ENCODE peak calls at places on chromosomes 1 and 21, in five cellular contexts. T is stimulated activated CD4-positive, alpha-beta T cell treated with anti-CD3 and anti-CD28 coated beads, Interleukin-2, amount 100 ng/mL, for 48 hours; L is DMS153; Q is SW480; V is brain microvascular endothelial cell. Y is an unnamed sample.

GRCh38 chr1:118223426-118223825 is 38.4 kb upstream of the SPAG17 start:
- DNase-seq in V (peak), T (no peak), L (no peak), Q (peak), Y (no peak)

GRCh38 chr1:177209357-177209756 is 38.6 kb downstream of the BRINP2 start:
- DNase-seq in V (peak), Q (peak), T (no peak), L (peak), Y (no peak)

GRCh38 chr1:210025870-210026269 is 87.9 kb downstream of the SYT14 start:
- DNase-seq in T (no peak), V (no peak), Q (no peak), L (no peak), Y (no peak)

GRCh38 chr1:28887835-28888682 is 26.3 kb upstream of the EPB41 start:
- DNase-seq in V (no peak), T (no peak), Q (no peak), L (peak), Y (no peak)

GRCh38 chr1:93519196-93519825 is 71.4 kb downstream of the FNBP1L start:
- DNase-seq in V (peak), L (no peak), T (no peak), Q (peak), Y (no peak)

GRCh38 chr1:6222644-6223043 is 13.1 kb downstream of the ICMT start:
- DNase-seq in L (no peak), T (no peak), V (no peak), Q (no peak), Y (no peak)

GRCh38 chr1:231779081-231779480 is 152.5 kb downstream of the DISC1 start:
- DNase-seq in L (no peak), V (no peak), T (no peak), Q (no peak), Y (no peak)

GRCh38 chr1:74392186-74392585 is 120.2 kb downstream of the LRRC53 start:
- DNase-seq in V (no peak), L (no peak), Q (no peak), T (no peak), Y (no peak)

GRCh38 chr1:94169126-94169525 is 48.2 kb upstream of the ABCA4 start:
- DNase-seq in L (no peak), Q (no peak), T (no peak), V (no peak), Y (no peak)

GRCh38 chr1:211876849-211877248 is 46.3 kb upstream of the LPGAT1 start:
- DNase-seq in Q (no peak), V (no peak), T (no peak), L (no peak), Y (no peak)

GRCh38 chr1:164664127-164664526 is 105.1 kb downstream of the PBX1 start:
- DNase-seq in T (no peak), L (no peak), Q (no peak), V (no peak), Y (no peak)

GRCh38 chr1:44808063-44808937 is at the start of gene BTBD19:
- DNase-seq in Q (peak), T (peak), V (peak), L (no peak), Y (peak)

GRCh38 chr1:1554926-1555915 is 14.8 kb upstream of the TMEM240 start:
- DNase-seq in Q (peak), L (no peak), V (peak), T (no peak), Y (no peak)

GRCh38 chr1:184673305-184673704 is 81.4 kb downstream of the EDEM3 start:
- DNase-seq in L (no peak), Q (no peak), T (no peak), V (no peak), Y (no peak)

GRCh38 chr21:45861156-45861870 is 120.3 kb upstream of the COL6A1 start:
- DNase-seq in V (no peak), T (no peak), Q (no peak), L (no peak), Y (no peak)

GRCh38 chr1:112904831-112905227 is 51.2 kb downstream of the SLC16A1 start:
- DNase-seq in L (no peak), Q (no peak), V (no peak), T (no peak), Y (no peak)

GRCh38 chr1:229410692-229411433 is 23.0 kb downstream of the ACTA1 start:
- DNase-seq in Q (peak), V (peak), T (no peak), L (peak), Y (no peak)

GRCh38 chr21:14321042-14321441 is 61.9 kb downstream of the HSPA13 start:
- DNase-seq in L (no peak), V (peak), T (no peak), Q (peak), Y (no peak)

GRCh38 chr1:214563881-214564280 is 12.5 kb upstream of the PTPN14 start:
- DNase-seq in T (no peak), V (no peak), Q (no peak), L (no peak), Y (no peak)

GRCh38 chr1:206957639-206958038 is 11.4 kb upstream of the PIGR start:
- DNase-seq in T (no peak), Q (no peak), L (no peak), V (no peak), Y (no peak)

GRCh38 chr1:94954292-94955220 is 27.6 kb upstream of the CNN3 start:
- DNase-seq in L (no peak), T (no peak), V (no peak), Q (no peak), Y (no peak)

GRCh38 chr1:86194491-86195034 is 38.0 kb upstream of the COL24A1 start:
- DNase-seq in Q (peak), L (no peak), V (peak), T (no peak), Y (no peak)

GRCh38 chr21:38424333-38424732 is 73.9 kb downstream of the ERG start:
- DNase-seq in Q (no peak), T (no peak), V (no peak), L (no peak), Y (no peak)

GRCh38 chr1:43448955-43449707 is 4.6 kb downstream of the HYI start:
- DNase-seq in Q (no peak), V (no peak), L (no peak), T (no peak), Y (no peak)

GRCh38 chr1:159421821-159422220 is 10.2 kb upstream of the OR10J4 start:
- DNase-seq in V (no peak), Q (no peak), L (no peak), T (no peak), Y (no peak)

GRCh38 chr1:53792751-53793150 is 45.3 kb downstream of the NDC1 start:
- DNase-seq in T (no peak), Q (no peak), V (no peak), L (no peak), Y (no peak)

GRCh38 chr1:57468661-57469523 is 45.0 kb upstream of the DAB1 start:
- DNase-seq in Q (no peak), L (no peak), T (no peak), V (peak), Y (no peak)

GRCh38 chr1:167502719-167503452 is 15.4 kb downstream of the CD247 start:
- DNase-seq in V (no peak), Q (no peak), T (no peak), L (no peak), Y (peak)

GRCh38 chr1:115492880-115493279 is 148.9 kb upstream of the VANGL1 start:
- DNase-seq in L (no peak), Q (no peak), V (no peak), T (no peak), Y (no peak)

GRCh38 chr1:209249280-209249670 is 334.2 kb upstream of the CAMK1G start:
- DNase-seq in T (no peak), Q (no peak), L (no peak), V (no peak), Y (no peak)

GRCh38 chr1:210647406-210648333 is 319.0 kb downstream of the HHAT start:
- DNase-seq in Q (peak), L (no peak), V (peak), T (no peak), Y (no peak)

GRCh38 chr1:40312238-40313205 is 4.6 kb downstream of the COL9A2 start:
- DNase-seq in T (no peak), Q (no peak), L (peak), V (no peak), Y (peak)

GRCh38 chr1:109622103-109622892 is 2.7 kb downstream of the AMPD2 start:
- DNase-seq in V (no peak), Q (no peak), T (no peak), L (no peak), Y (peak)